ENCODE peak calls at places on chromosomes 7 and 10, in five cellular contexts. Y is IMR-90, S is uterus, W is heart left ventricle, C is A549. I is an unnamed sample.

GRCh38 chr7:128735433-128735832 is 3.7 kb upstream of the CALU start:
- DNase-seq in W (no peak), C (no peak), S (no peak), Y (no peak), I (no peak)

GRCh38 chr10:112953760-112954159 is 3.7 kb downstream of the TCF7L2 start:
- DNase-seq in C (no peak), S (no peak), Y (peak), W (no peak), I (no peak)

GRCh38 chr10:30756151-30756550 is 126.6 kb upstream of the LYZL2 start:
- DNase-seq in C (no peak), W (no peak), Y (no peak), S (no peak), I (no peak)

GRCh38 chr7:90764848-90765570 is 168.9 kb downstream of the CDK14 start:
- DNase-seq in S (no peak), C (no peak), Y (no peak), W (no peak), I (no peak)

GRCh38 chr10:132860527-132860926 is 74.6 kb upstream of the NKX6-2 start:
- DNase-seq in C (no peak), W (peak), Y (no peak), S (peak), I (no peak)

GRCh38 chr7:39509912-39510311 is 56.3 kb upstream of the YAE1 start:
- DNase-seq in Y (no peak), S (no peak), C (no peak), W (no peak), I (no peak)

GRCh38 chr7:36638586-36639265 is 85.6 kb downstream of the AOAH start:
- DNase-seq in Y (no peak), S (no peak), W (no peak), C (no peak), I (no peak)

GRCh38 chr7:30157217-30157616 is 22.4 kb downstream of the MTURN start:
- DNase-seq in S (no peak), C (no peak), W (no peak), Y (no peak), I (no peak)

GRCh38 chr7:98171449-98171848 is 39.8 kb upstream of the BHLHA15 start:
- DNase-seq in W (no peak), C (no peak), S (no peak), Y (no peak), I (no peak)

GRCh38 chr10:72935358-72935757 is 19.2 kb downstream of the PLA2G12B start:
- DNase-seq in S (no peak), C (no peak), Y (peak), W (no peak), I (no peak)

GRCh38 chr7:26863504-26864308 is 684 bp downstream of the SKAP2 start:
- DNase-seq in C (peak), S (no peak), Y (peak), W (peak), I (no peak)

GRCh38 chr7:66626236-66626957 is 2.3 kb upstream of the KCTD7 start:
- DNase-seq in Y (peak), C (no peak), S (peak), W (no peak), I (no peak)
- H3K27ac ChIP-seq in Y (peak), C (no peak), S (peak), W (no peak), I (no peak)

DNA sequence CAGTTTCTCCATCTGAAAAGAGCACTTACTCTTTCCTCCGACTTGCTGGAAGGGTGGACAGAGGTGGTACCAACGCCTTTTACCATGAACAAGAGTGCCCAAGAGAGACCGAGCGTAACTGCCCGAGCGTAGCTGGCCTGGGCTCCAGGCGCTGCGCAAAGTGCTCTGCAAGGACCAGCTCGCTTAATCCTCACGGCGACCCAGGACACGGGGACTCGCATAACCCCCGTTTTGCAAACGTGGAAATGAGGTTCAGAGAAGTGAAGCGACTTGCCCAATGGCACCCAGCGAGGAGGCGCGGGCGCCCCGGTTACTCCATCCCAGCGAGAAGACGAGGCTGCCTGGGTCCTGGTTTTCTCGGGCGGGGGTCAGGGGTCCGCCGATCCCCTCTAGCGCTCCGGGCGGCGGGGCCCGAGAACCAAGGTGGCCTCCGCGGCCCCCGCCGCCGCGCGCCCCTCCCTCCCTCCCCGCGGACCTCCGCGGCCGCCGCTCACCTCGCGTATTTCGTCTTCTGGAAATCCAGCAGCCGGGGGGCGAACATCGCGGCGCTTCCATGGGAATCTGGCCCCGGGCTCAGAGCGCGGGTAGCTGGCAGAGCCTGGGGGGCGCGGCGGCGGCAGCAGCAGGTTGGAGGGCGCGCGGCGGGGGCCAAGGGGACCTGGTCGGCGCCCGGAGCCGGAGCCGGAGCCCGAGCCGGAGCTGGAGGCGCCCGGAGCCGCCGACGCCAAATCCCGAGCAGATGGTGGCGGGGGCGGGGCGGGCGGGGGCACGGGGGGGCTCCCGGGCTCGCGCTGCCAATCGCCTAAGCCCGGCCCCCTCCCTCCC is at the start of gene MMD2:
- DNase-seq in C (no peak), S (no peak), Y (no peak), W (no peak), I (no peak)
- H3K4me3 ChIP-seq in C (peak), S (peak), Y (no peak), W (peak), I (peak)

DNA sequence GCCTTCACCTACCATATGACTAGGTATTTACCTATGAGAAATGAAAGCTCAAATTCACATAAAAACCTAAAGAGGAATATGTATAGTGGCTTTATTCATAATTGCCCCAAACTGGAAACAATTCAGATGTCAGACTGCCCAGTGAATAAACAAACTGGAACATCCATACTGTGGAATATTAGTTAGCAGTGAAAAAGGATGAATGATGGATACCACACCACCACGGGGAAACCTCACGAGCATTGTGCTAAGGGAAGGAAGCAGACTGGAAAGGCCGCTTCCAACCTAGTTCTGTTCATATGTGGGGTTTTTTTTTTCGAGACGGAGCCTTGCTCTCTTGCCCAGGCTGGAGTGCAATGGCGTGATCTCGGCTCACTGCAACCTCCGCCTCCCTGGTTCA is 16.8 kb downstream of the GTF2IRD1 start:
- DNase-seq in Y (no peak), S (no peak), C (no peak), W (no peak), I (no peak)
- TF ChIP-seq POLR2A in Y (no peak), S (no peak), C (no peak), W (no peak), I (no peak)

DNA sequence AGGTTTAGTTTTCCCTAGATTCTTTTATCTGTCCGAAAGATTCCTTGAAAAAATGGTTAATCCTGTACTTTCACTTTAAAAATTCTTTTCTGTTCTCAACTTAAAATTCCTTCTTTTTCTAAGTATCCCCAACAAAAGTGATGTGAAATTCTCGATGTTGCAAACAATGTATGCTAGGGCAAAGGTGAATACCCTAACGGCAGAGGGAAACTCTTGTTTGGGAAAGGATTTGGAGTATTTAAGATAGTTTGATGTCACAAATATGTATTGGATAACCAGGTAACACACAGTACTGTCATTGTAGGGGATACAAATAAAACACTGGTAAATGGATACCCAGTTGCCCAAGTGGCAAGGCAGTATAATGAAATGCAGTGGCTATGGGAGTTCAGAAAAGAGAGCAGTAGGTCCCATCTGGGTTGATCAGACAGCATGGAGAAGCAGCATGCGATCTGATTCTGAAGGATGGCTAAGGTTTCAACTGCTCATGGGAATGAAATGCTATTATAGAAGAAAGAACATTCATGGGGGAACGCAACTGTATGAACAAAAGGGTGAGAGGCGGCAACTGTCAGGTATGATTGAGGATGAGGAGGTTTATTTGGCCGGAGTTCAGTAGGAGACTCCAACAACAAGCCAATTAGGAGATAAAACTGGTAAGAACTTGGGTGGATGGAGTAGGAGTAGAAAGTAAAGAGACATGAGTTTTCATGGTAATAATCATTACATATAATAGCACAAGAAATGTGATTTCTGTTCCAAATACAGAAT is 3.2 kb upstream of the EPC1 start:
- DNase-seq in C (no peak), Y (no peak), S (no peak), W (no peak), I (no peak)
- H3K27ac ChIP-seq in C (peak), Y (no peak), S (no peak), W (no peak), I (no peak)

GRCh38 chr7:3943265-3943664 is 642.2 kb downstream of the SDK1 start:
- DNase-seq in S (no peak), Y (no peak), C (no peak), W (no peak), I (no peak)

GRCh38 chr7:3942778-3943177 is 641.7 kb downstream of the SDK1 start:
- DNase-seq in Y (no peak), W (no peak), S (no peak), C (no peak), I (no peak)

GRCh38 chr7:3937146-3937545 is 636.1 kb downstream of the SDK1 start:
- DNase-seq in C (no peak), Y (no peak), S (no peak), W (no peak), I (no peak)

GRCh38 chr7:3931843-3932242 is 630.8 kb downstream of the SDK1 start:
- DNase-seq in Y (no peak), C (no peak), S (no peak), W (no peak), I (no peak)

DNA sequence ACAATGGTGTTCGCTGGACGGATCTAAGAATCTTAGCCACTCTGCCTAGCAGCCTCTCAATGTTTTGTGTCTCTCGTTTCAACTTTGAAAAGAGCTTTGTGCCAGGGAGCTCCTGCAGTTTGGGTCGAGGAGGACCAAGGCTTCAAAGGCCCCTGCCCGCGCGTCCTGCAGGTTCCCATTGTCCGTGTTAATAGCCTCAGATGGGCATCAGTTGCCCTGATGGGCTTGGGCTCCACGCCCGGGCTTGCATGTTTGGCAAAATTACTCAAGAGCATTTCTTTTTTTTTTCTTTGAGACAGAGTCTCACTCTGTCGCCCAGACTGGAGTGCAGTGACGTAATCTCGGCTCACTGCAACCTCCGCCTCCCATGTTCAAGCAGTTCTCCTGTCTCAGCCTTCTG is 636.5 kb downstream of the SDK1 start:
- DNase-seq in S (no peak), Y (no peak), W (no peak), C (no peak), I (no peak)
- H3K4me3 ChIP-seq in S (no peak), Y (no peak), W (no peak), C (no peak), I (no peak)

GRCh38 chr10:130111848-130112180 is 1.2 kb upstream of the C10orf143 start:
- DNase-seq in S (no peak), W (no peak), C (no peak), Y (no peak), I (no peak)

GRCh38 chr10:130109796-130110235 is 814 bp downstream of the C10orf143 start:
- DNase-seq in S (peak), C (peak), W (peak), Y (peak), I (peak)

GRCh38 chr10:130112821-130113220 is 2.2 kb upstream of the C10orf143 start:
- DNase-seq in W (no peak), Y (no peak), C (no peak), S (no peak), I (no peak)

GRCh38 chr10:130110236-130111114 is at the start of gene C10orf143:
- DNase-seq in S (peak), C (peak), W (peak), Y (peak), I (peak)

DNA sequence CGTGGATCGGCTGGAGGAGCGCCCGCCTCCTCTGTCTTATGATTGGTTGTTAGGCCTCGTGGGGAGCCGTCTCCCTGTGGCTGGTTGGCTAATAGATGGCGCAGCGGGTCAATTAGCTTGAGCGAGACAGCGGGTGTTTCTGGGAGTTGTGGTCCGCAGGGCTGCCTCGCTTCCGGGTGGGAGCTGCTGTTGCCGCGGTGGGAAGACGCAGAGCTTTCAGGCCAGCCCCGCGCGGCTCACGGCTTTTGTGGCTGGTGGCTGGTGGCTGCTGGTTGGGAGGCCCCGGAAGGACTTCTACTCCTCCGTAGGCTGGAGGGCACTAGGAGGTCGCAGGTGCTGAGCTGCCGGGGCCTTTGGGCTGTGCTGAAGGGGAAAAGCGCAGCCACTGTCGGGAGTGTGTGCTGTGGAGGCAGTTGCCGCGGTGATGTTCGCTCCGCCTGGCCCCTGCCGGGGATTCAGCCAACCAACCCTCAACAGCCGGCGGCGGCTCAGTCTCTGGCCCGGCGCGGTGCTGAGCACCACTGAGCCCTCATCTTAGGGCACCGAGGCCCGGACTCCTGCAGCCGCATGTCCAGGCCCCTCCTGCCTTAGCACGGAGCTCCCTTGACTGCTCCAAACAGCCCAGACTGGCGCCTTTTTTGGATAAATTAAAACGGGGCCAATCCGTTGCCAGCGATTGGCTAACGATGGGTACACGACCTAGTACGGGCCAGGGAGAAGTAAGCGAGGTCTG is 651 bp upstream of the C10orf143 start:
- DNase-seq in W (peak), C (peak), S (peak), Y (peak), I (peak)
- TF ChIP-seq POLR2A in W (no peak), C (peak), S (peak), Y (no peak), I (peak)

GRCh38 chr10:69217119-69217754 is 2.9 kb upstream of the HKDC1 start:
- DNase-seq in S (no peak), C (peak), W (no peak), Y (peak), I (no peak)
- H3K27ac ChIP-seq in S (no peak), C (peak), W (no peak), Y (no peak), I (no peak)

GRCh38 chr7:117020605-117021002 is 67.3 kb downstream of the ST7 start:
- DNase-seq in Y (no peak), W (no peak), C (no peak), S (no peak), I (no peak)
- H3K4me3 ChIP-seq in Y (peak), W (peak), C (no peak), S (peak), I (peak)

DNA sequence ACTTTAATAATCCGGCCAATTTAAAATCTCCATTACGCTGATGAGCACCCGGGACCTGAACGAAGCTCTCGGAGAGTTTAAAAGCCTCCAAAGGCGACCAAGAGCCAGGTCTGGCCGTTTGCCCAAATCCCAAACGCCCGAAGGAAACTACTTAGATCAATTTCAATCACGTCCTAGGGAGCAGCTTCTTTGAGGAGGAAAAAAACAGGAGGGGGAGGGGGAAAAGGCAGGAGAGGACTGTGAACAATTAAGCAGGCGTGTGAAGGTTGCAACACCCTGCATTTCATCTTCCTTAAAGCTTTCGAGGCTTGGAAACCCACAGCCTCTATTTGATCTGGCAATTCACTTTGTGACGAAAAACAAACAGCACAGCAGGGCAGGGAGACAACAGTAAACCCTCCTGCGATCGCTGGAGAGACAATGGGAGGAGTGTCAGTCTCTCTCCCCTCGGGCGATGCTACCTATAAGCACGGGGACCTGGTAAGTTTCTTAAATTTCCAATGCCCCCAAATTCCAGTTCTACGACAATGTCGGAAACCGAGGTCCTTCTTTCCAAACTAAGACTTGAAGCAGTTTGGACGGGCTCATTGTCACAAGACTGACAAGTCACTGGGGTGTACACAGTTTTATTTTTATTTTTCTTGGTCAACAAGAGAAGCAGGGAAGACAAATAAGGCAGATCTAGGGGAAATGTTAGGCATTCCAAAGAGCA is 1.1 kb downstream of the KLF6 start:
- DNase-seq in C (no peak), Y (peak), S (peak), W (peak), I (peak)
- TF ChIP-seq POLR2A in C (no peak), Y (no peak), S (peak), W (no peak), I (no peak)